ENCODE peak calls at places on chromosomes 12 and 14, in seven cellular contexts. J is gastrocnemius medialis, T is lower lobe of right lung, N is thoracic aorta, U is suprapubic skin, M is breast epithelium, E is fibroblast of the aortic adventitia. K is an unnamed sample.

GRCh38 chr12:118582863-118583262 is 206.5 kb downstream of the SUDS3 start:
- DNase-seq in N (no peak), T (no peak), J (no peak), M (no peak), E (no peak), U (no peak), K (no peak)

GRCh38 chr14:103317251-103317650 is 16.8 kb upstream of the EIF5 start:
- DNase-seq in J (no peak), E (no peak), U (no peak), T (no peak), N (no peak), M (no peak), K (no peak)

GRCh38 chr12:124028560-124028935 is 55.5 kb downstream of the ZNF664 start:
- DNase-seq in U (no peak), N (no peak), J (no peak), T (no peak), E (no peak), M (no peak), K (no peak)

GRCh38 chr14:101109981-101110728 is 206.6 kb upstream of the RTL1 start:
- DNase-seq in U (peak; percentile 45), E (no peak), J (no peak), T (no peak), N (no peak), M (peak; percentile 12), K (no peak)

GRCh38 chr12:92604786-92605185 is 98.0 kb upstream of the PLEKHG7 start:
- DNase-seq in U (no peak), T (no peak), M (no peak), E (peak; percentile 19), N (no peak), J (no peak), K (no peak)

GRCh38 chr14:74140374-74140850 is 55.7 kb downstream of the LIN52 start:
- DNase-seq in T (peak; percentile 84), J (peak; percentile 78), U (peak; percentile 83), E (peak; percentile 30), N (peak; percentile 4), M (no peak), K (no peak)

GRCh38 chr14:101928415-101928841 is 35.9 kb upstream of the DYNC1H1 start:
- DNase-seq in E (no peak), N (no peak), M (no peak), T (peak; percentile 48), U (no peak), J (no peak), K (no peak)

GRCh38 chr12:60209933-60210332 is 614.1 kb downstream of the SLC16A7 start:
- DNase-seq in J (no peak), N (no peak), E (no peak), T (no peak), M (no peak), U (no peak), K (no peak)

GRCh38 chr12:27635349-27635972 is 60.8 kb upstream of the REP15 start:
- DNase-seq in N (no peak), U (no peak), J (no peak), T (no peak), E (peak; percentile 83), M (no peak), K (no peak)

GRCh38 chr12:103884316-103884715 is 43.3 kb upstream of the NT5DC3 start:
- DNase-seq in M (no peak), E (peak; percentile 85), N (no peak), J (no peak), T (no peak), U (no peak), K (no peak)

GRCh38 chr12:9064201-9064814 is 51.4 kb downstream of the A2M start:
- DNase-seq in U (no peak), M (peak; percentile 68), N (no peak), J (peak; percentile 45), E (peak; percentile 31), T (peak; percentile 73), K (peak; percentile 78)
- TF ChIP-seq CTCF in U (no peak), M (peak; percentile 45), N (peak; percentile 37), J (no peak), E (peak; percentile 34), T (peak; percentile 54), K (peak; percentile 66)

DNA sequence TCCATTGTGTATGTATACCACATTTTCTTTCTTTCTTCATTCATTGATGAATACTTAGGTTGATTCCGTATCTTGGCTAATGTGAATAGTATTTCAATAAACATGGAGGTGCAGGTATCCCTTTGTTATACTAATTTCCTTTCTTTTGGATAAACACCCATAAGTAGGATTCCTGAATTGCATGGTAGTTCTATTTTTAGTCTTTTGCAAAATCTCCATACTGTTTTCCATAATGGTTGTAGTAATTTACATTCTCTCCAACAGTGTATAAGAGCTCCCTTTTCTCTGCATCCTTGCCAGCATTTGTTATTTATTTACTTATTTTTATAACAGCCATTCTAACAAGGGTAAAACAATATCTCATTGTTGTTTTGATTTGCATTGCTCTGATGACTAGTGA is 36.6 kb downstream of the PIK3C2G start:
- DNase-seq in J (no peak), E (no peak), M (no peak), N (no peak), T (no peak), U (no peak), K (no peak)
- TF ChIP-seq CTCF in J (no peak), E (no peak), M (no peak), N (no peak), T (no peak), U (no peak), K (no peak)

DNA sequence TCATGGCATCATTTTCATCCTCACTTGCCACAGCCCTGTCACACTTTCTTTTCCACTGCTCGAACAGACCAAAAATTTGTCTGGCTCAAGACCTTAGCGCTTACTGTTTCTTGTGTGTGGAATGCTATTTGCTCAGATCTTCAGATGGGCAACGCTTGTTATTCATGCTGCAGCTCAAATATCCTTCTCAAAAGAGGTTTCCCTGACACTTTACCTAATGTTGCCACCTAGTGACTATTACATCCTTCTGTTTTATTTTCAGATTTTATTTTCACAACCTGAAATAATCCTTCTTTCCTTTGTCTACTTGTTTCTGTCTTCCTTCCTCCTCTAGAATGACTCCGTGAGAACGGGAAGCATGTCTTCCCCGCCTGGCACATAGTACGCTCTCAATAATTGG is 5.6 kb downstream of the FBXO33 start:
- DNase-seq in M (no peak), E (peak; percentile 76), U (no peak), N (no peak), T (no peak), J (no peak), K (no peak)
- TF ChIP-seq CTCF in M (no peak), E (peak; percentile 33), U (no peak), N (no peak), T (peak; percentile 23), J (no peak), K (no peak)

GRCh38 chr12:113757223-113758002 is 208.7 kb downstream of the RBM19 start:
- DNase-seq in T (no peak), M (no peak), E (no peak), U (no peak), J (no peak), N (no peak), K (no peak)
- TF ChIP-seq CTCF in T (no peak), M (no peak), E (no peak), U (no peak), J (no peak), N (no peak), K (peak; percentile 7)

DNA sequence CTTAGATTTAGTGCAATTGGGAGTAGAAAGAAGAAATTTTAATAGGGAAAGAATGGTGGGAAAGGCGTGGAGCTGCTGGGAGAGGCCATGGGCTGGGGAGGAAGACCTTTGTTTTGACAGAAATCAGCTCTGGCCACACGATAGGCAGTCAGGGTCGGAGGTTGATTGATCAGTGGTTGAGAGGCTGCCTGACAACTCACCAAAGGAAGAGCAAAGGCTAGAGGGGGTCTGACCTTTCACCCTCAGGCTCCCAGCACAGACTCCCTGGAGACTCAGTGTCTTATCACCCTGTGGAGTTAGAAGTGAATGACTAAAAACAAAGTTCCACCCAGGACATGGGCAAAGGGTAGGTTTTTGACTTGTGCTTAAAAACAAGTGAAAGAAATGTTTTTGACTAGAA is 18.0 kb upstream of the NKX2-8 start:
- DNase-seq in U (no peak), E (no peak), J (no peak), M (no peak), T (no peak), N (no peak), K (no peak)
- TF ChIP-seq CTCF in U (no peak), E (no peak), J (no peak), M (no peak), T (no peak), N (no peak), K (no peak)

DNA sequence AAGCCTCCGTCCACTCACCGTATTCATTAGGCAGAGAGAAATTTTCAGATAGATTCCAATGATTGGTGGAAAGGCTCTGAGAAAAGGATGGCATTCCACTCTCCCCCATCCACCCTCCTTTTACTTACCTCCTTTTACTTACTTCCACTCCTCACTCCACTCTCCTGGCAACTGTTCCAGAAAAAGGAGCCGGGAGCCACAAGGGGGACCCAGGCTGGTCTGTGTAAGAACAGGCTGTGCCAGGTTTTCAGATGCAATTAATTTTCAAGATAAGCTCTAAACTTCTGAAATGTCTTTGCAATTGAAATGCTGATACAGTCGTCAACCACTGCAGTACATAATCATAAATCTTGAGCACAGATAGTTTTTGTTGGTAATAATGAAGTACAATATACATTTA is 248.8 kb downstream of the ANO6 start:
- DNase-seq in N (no peak), U (no peak), E (no peak), J (no peak), M (no peak), T (no peak), K (no peak)
- TF ChIP-seq CTCF in N (no peak), U (no peak), E (peak; percentile 12), J (no peak), M (no peak), T (no peak), K (peak; percentile 37)

GRCh38 chr12:48958049-48958388 is 732 bp upstream of the ARF3 start:
- DNase-seq in M (no peak), N (no peak), U (no peak), E (no peak), J (no peak), T (no peak), K (no peak)
- TF ChIP-seq CTCF in M (no peak), N (no peak), U (no peak), E (no peak), J (no peak), T (no peak), K (no peak)